ENCODE peak calls at places on chromosomes 6 and 20, in eight cellular contexts. One of them, this sample, is unnamed.

GRCh38 chr20:21809961-21810523 is 104.6 kb downstream of the PAX1 start:
- DNase-seq in AG09319: no peak
- DNase-seq in NCI-H1092 treated with DMSO at 0.1 percent for 48 hours: no peak
- DNase-seq in upper lobe of right lung: no peak
- DNase-seq in iPS-NIHi11: no peak
- DNase-seq in retina: no peak
- DNase-seq in stimulated activated naive CD4-positive, alpha-beta T cell: no peak
- DNase-seq in activated B cell treated with CpG ODN at 0.5 μM for 24 hours: no peak
- DNase-seq in this sample: no peak

GRCh38 chr6:156778615-156779205 is 1.5 kb downstream of the ARID1B start:
- DNase-seq in upper lobe of right lung: peak; percentile 82
- DNase-seq in retina: peak; percentile 84
- DNase-seq in stimulated activated naive CD4-positive, alpha-beta T cell: peak; percentile 55
- DNase-seq in NCI-H1092 treated with DMSO at 0.1 percent for 48 hours: peak; percentile 51
- DNase-seq in AG09319: no peak
- DNase-seq in iPS-NIHi11: peak; percentile 33
- DNase-seq in activated B cell treated with CpG ODN at 0.5 μM for 24 hours: peak; percentile 65
- DNase-seq in this sample: peak; percentile 67

GRCh38 chr6:52548353-52548713 is 28.5 kb downstream of the TRAM2 start:
- DNase-seq in upper lobe of right lung: no peak
- DNase-seq in retina: no peak
- DNase-seq in NCI-H1092 treated with DMSO at 0.1 percent for 48 hours: no peak
- DNase-seq in AG09319: no peak
- DNase-seq in stimulated activated naive CD4-positive, alpha-beta T cell: no peak
- DNase-seq in activated B cell treated with CpG ODN at 0.5 μM for 24 hours: no peak
- DNase-seq in iPS-NIHi11: no peak
- DNase-seq in this sample: no peak

GRCh38 chr6:48774276-48774675 is 663.3 kb upstream of the PTCHD4 start:
- DNase-seq in retina: no peak
- DNase-seq in activated B cell treated with CpG ODN at 0.5 μM for 24 hours: no peak
- DNase-seq in NCI-H1092 treated with DMSO at 0.1 percent for 48 hours: no peak
- DNase-seq in stimulated activated naive CD4-positive, alpha-beta T cell: no peak
- DNase-seq in AG09319: no peak
- DNase-seq in iPS-NIHi11: no peak
- DNase-seq in upper lobe of right lung: no peak
- DNase-seq in this sample: no peak

GRCh38 chr6:156731436-156731835 is 45.7 kb upstream of the ARID1B start:
- DNase-seq in NCI-H1092 treated with DMSO at 0.1 percent for 48 hours: peak; percentile 77
- DNase-seq in iPS-NIHi11: no peak
- DNase-seq in activated B cell treated with CpG ODN at 0.5 μM for 24 hours: no peak
- DNase-seq in retina: no peak
- DNase-seq in AG09319: peak; percentile 15
- DNase-seq in upper lobe of right lung: no peak
- DNase-seq in stimulated activated naive CD4-positive, alpha-beta T cell: no peak
- DNase-seq in this sample: peak; percentile 3

GRCh38 chr6:1070085-1070521 is 241.8 kb upstream of the FOXQ1 start:
- DNase-seq in activated B cell treated with CpG ODN at 0.5 μM for 24 hours: no peak
- DNase-seq in AG09319: no peak
- DNase-seq in iPS-NIHi11: no peak
- DNase-seq in retina: no peak
- DNase-seq in NCI-H1092 treated with DMSO at 0.1 percent for 48 hours: no peak
- DNase-seq in upper lobe of right lung: no peak
- DNase-seq in stimulated activated naive CD4-positive, alpha-beta T cell: no peak
- DNase-seq in this sample: no peak

GRCh38 chr20:288956-289692 is 1.4 kb downstream of the C20orf96 start:
- DNase-seq in AG09319: no peak
- DNase-seq in upper lobe of right lung: no peak
- DNase-seq in activated B cell treated with CpG ODN at 0.5 μM for 24 hours: no peak
- DNase-seq in stimulated activated naive CD4-positive, alpha-beta T cell: no peak
- DNase-seq in retina: no peak
- DNase-seq in iPS-NIHi11: no peak
- DNase-seq in NCI-H1092 treated with DMSO at 0.1 percent for 48 hours: no peak
- DNase-seq in this sample: peak; percentile 38

GRCh38 chr6:40948598-40948997 is 90.4 kb downstream of the UNC5CL start:
- DNase-seq in upper lobe of right lung: no peak
- DNase-seq in NCI-H1092 treated with DMSO at 0.1 percent for 48 hours: no peak
- DNase-seq in retina: no peak
- DNase-seq in iPS-NIHi11: no peak
- DNase-seq in stimulated activated naive CD4-positive, alpha-beta T cell: no peak
- DNase-seq in activated B cell treated with CpG ODN at 0.5 μM for 24 hours: no peak
- DNase-seq in AG09319: no peak
- DNase-seq in this sample: no peak

GRCh38 chr6:84093405-84094049 is 60.0 kb downstream of the MRAP2 start:
- DNase-seq in NCI-H1092 treated with DMSO at 0.1 percent for 48 hours: no peak
- DNase-seq in iPS-NIHi11: no peak
- DNase-seq in upper lobe of right lung: no peak
- DNase-seq in activated B cell treated with CpG ODN at 0.5 μM for 24 hours: no peak
- DNase-seq in retina: no peak
- DNase-seq in stimulated activated naive CD4-positive, alpha-beta T cell: no peak
- DNase-seq in AG09319: no peak
- DNase-seq in this sample: no peak

GRCh38 chr6:39313526-39314272 is 520 bp downstream of the KCNK17 start:
- DNase-seq in AG09319: no peak
- DNase-seq in iPS-NIHi11: peak; percentile 63
- DNase-seq in retina: peak; percentile 55
- DNase-seq in NCI-H1092 treated with DMSO at 0.1 percent for 48 hours: no peak
- DNase-seq in stimulated activated naive CD4-positive, alpha-beta T cell: no peak
- DNase-seq in activated B cell treated with CpG ODN at 0.5 μM for 24 hours: no peak
- DNase-seq in upper lobe of right lung: no peak
- DNase-seq in this sample: peak; percentile 55

GRCh38 chr20:37670426-37670825 is 23.4 kb upstream of the CTNNBL1 start:
- DNase-seq in retina: peak; percentile 72
- DNase-seq in AG09319: peak; percentile 51
- DNase-seq in stimulated activated naive CD4-positive, alpha-beta T cell: no peak
- DNase-seq in iPS-NIHi11: no peak
- DNase-seq in NCI-H1092 treated with DMSO at 0.1 percent for 48 hours: peak; percentile 87
- DNase-seq in activated B cell treated with CpG ODN at 0.5 μM for 24 hours: no peak
- DNase-seq in upper lobe of right lung: no peak
- DNase-seq in this sample: peak; percentile 60

GRCh38 chr6:15303920-15304291 is 58.0 kb downstream of the JARID2 start:
- DNase-seq in activated B cell treated with CpG ODN at 0.5 μM for 24 hours: no peak
- DNase-seq in retina: no peak
- DNase-seq in stimulated activated naive CD4-positive, alpha-beta T cell: no peak
- DNase-seq in iPS-NIHi11: no peak
- DNase-seq in AG09319: no peak
- DNase-seq in upper lobe of right lung: no peak
- DNase-seq in NCI-H1092 treated with DMSO at 0.1 percent for 48 hours: no peak
- DNase-seq in this sample: no peak

GRCh38 chr6:5851261-5851757 is 155.4 kb downstream of the NRN1 start:
- DNase-seq in activated B cell treated with CpG ODN at 0.5 μM for 24 hours: peak; percentile 55
- DNase-seq in retina: peak; percentile 89
- DNase-seq in NCI-H1092 treated with DMSO at 0.1 percent for 48 hours: peak; percentile 6
- DNase-seq in upper lobe of right lung: peak; percentile 87
- DNase-seq in AG09319: no peak
- DNase-seq in stimulated activated naive CD4-positive, alpha-beta T cell: peak; percentile 64
- DNase-seq in iPS-NIHi11: peak; percentile 87
- DNase-seq in this sample: peak; percentile 90

GRCh38 chr6:165939601-165940290 is 227.9 kb downstream of the TBXT start:
- DNase-seq in activated B cell treated with CpG ODN at 0.5 μM for 24 hours: no peak
- DNase-seq in stimulated activated naive CD4-positive, alpha-beta T cell: no peak
- DNase-seq in iPS-NIHi11: no peak
- DNase-seq in retina: no peak
- DNase-seq in AG09319: no peak
- DNase-seq in NCI-H1092 treated with DMSO at 0.1 percent for 48 hours: no peak
- DNase-seq in upper lobe of right lung: no peak
- DNase-seq in this sample: no peak

GRCh38 chr20:32779500-32780215 is 17.5 kb downstream of the DNMT3B start:
- DNase-seq in NCI-H1092 treated with DMSO at 0.1 percent for 48 hours: no peak
- DNase-seq in iPS-NIHi11: peak; percentile 70
- DNase-seq in upper lobe of right lung: no peak
- DNase-seq in stimulated activated naive CD4-positive, alpha-beta T cell: no peak
- DNase-seq in AG09319: no peak
- DNase-seq in activated B cell treated with CpG ODN at 0.5 μM for 24 hours: no peak
- DNase-seq in retina: peak; percentile 96
- DNase-seq in this sample: no peak

GRCh38 chr20:9354579-9354978 is 159.8 kb upstream of the LAMP5 start:
- DNase-seq in NCI-H1092 treated with DMSO at 0.1 percent for 48 hours: no peak
- DNase-seq in upper lobe of right lung: no peak
- DNase-seq in AG09319: no peak
- DNase-seq in retina: no peak
- DNase-seq in iPS-NIHi11: no peak
- DNase-seq in activated B cell treated with CpG ODN at 0.5 μM for 24 hours: no peak
- DNase-seq in stimulated activated naive CD4-positive, alpha-beta T cell: no peak
- DNase-seq in this sample: no peak

GRCh38 chr6:25130518-25130917 is 148.7 kb upstream of the CARMIL1 start:
- DNase-seq in upper lobe of right lung: no peak
- DNase-seq in AG09319: no peak
- DNase-seq in retina: no peak
- DNase-seq in activated B cell treated with CpG ODN at 0.5 μM for 24 hours: no peak
- DNase-seq in NCI-H1092 treated with DMSO at 0.1 percent for 48 hours: no peak
- DNase-seq in stimulated activated naive CD4-positive, alpha-beta T cell: no peak
- DNase-seq in iPS-NIHi11: no peak
- DNase-seq in this sample: no peak

GRCh38 chr6:147510949-147511590 is 2.6 kb downstream of the SAMD5 start:
- DNase-seq in AG09319: no peak
- DNase-seq in stimulated activated naive CD4-positive, alpha-beta T cell: no peak
- DNase-seq in NCI-H1092 treated with DMSO at 0.1 percent for 48 hours: no peak
- DNase-seq in retina: no peak
- DNase-seq in upper lobe of right lung: no peak
- DNase-seq in iPS-NIHi11: no peak
- DNase-seq in activated B cell treated with CpG ODN at 0.5 μM for 24 hours: no peak
- DNase-seq in this sample: no peak

This sample was measured in DMS53.